ENCODE peak calls at places on chromosomes 6 and 20, in eight cellular contexts. X is GM13976; U is HuH-7.5; H is MCF 10A; F is glutamatergic neuron; P is NCI-H1417; J is naive thymus-derived CD8-positive, alpha-beta T cell; T is H7. M is an unnamed sample.

GRCh38 chr20:10708342-10709185 is 34.8 kb upstream of the JAG1 start:
- DNase-seq in J (no peak), P (no peak), T (no peak), H (peak), F (no peak), U (peak), X (no peak), M (no peak)

GRCh38 chr6:1525364-1526038 is 84.2 kb upstream of the FOXC1 start:
- DNase-seq in U (no peak), J (no peak), F (no peak), T (no peak), P (no peak), X (no peak), H (peak), M (no peak)

GRCh38 chr20:32986331-32986966 is 17.8 kb downstream of the SUN5 start:
- DNase-seq in X (no peak), P (no peak), J (no peak), F (no peak), H (no peak), U (no peak), T (peak), M (no peak)

GRCh38 chr20:45359406-45360148 is 3.4 kb upstream of the SYS1 start:
- DNase-seq in J (no peak), H (peak), U (peak), T (no peak), X (no peak), P (no peak), F (no peak), M (peak)

GRCh38 chr6:150112233-150112632 is 30.6 kb upstream of the PPP1R14C start:
- DNase-seq in H (no peak), X (no peak), J (no peak), T (no peak), F (no peak), P (no peak), U (no peak), M (no peak)

GRCh38 chr6:37485259-37485658 is 14.4 kb downstream of the CCDC167 start:
- DNase-seq in P (peak), T (peak), U (peak), F (peak), H (no peak), X (no peak), J (no peak), M (no peak)

GRCh38 chr6:147043994-147044477 is 160.2 kb upstream of the STXBP5 start:
- DNase-seq in X (no peak), T (no peak), P (peak), J (no peak), H (peak), U (no peak), F (no peak), M (no peak)

GRCh38 chr6:127841811-127842210 is 59.0 kb downstream of the THEMIS start:
- DNase-seq in T (no peak), H (no peak), X (no peak), P (no peak), F (no peak), J (no peak), U (no peak), M (no peak)

GRCh38 chr6:129370268-129370916 is 339.6 kb downstream of the ARHGAP18 start:
- DNase-seq in F (peak), U (no peak), X (peak), J (peak), P (peak), H (peak), T (peak), M (peak)

GRCh38 chr6:83098589-83098988 is 31.1 kb downstream of the DOP1A start:
- DNase-seq in X (no peak), F (no peak), U (no peak), T (no peak), P (no peak), H (no peak), J (no peak), M (no peak)

GRCh38 chr6:156879235-156879995 is 102.2 kb downstream of the ARID1B start:
- DNase-seq in X (no peak), P (no peak), H (no peak), F (no peak), T (no peak), U (no peak), J (no peak), M (no peak)

GRCh38 chr6:49336514-49337131 is 126.4 kb downstream of the MMUT start:
- DNase-seq in U (no peak), F (no peak), J (no peak), T (no peak), H (no peak), X (no peak), P (no peak), M (peak)

GRCh38 chr20:35302421-35303335 is 10.5 kb upstream of the FAM83C start:
- DNase-seq in X (no peak), J (no peak), H (no peak), P (peak), T (no peak), U (no peak), F (no peak), M (no peak)

GRCh38 chr20:38805958-38806854 is 709 bp downstream of the PPP1R16B start:
- DNase-seq in F (peak), U (peak), P (peak), J (peak), H (no peak), X (peak), T (peak), M (no peak)

GRCh38 chr6:44072959-44073611 is 54.2 kb downstream of the MRPL14 start:
- DNase-seq in P (no peak), F (peak), T (peak), U (peak), H (peak), X (peak), J (peak), M (peak)

GRCh38 chr20:48530957-48531356 is 296.8 kb downstream of the PREX1 start:
- DNase-seq in P (no peak), J (no peak), X (no peak), U (no peak), F (no peak), H (peak), T (no peak), M (no peak)

GRCh38 chr6:10583509-10583908 is 62.4 kb downstream of the GCNT2 start:
- DNase-seq in T (no peak), U (no peak), F (no peak), X (no peak), J (no peak), P (no peak), H (no peak), M (no peak)

GRCh38 chr6:109453594-109454482 is 1.7 kb downstream of the MICAL1 start:
- DNase-seq in U (no peak), H (no peak), X (no peak), P (peak), T (peak), F (peak), J (no peak), M (no peak)

GRCh38 chr6:169931223-169931760 is 179.9 kb downstream of the ERMARD start:
- DNase-seq in H (no peak), J (no peak), T (no peak), X (peak), U (no peak), F (no peak), P (peak), M (no peak)

GRCh38 chr6:16711551-16712249 is 49.6 kb downstream of the ATXN1 start:
- DNase-seq in P (no peak), T (no peak), F (no peak), X (no peak), U (no peak), J (no peak), H (peak), M (no peak)

GRCh38 chr6:139764498-139764986 is 390.1 kb upstream of the CITED2 start:
- DNase-seq in J (no peak), T (no peak), U (no peak), H (peak), F (no peak), P (no peak), X (peak), M (no peak)